ENCODE peak calls at places on chromosomes 3 and 15, in seven cellular contexts. One of them, this sample, is unnamed.

GRCh38 chr3:141862279-141862816 is 14.1 kb upstream of the ATP1B3 start:
- DNase-seq in CD4-positive, alpha-beta T cell: no peak
- DNase-seq in right cardiac atrium: no peak
- DNase-seq in stimulated activated naive B cell treated with anti-CD40 and anti-IgM and Interleukin-4, amounts not matched to agents 10 μg/mL and 1 μg/mL and 100 μg/mL, for 72 hours: no peak
- DNase-seq in T-helper 9 cell: no peak
- DNase-seq in psoas muscle: no peak
- DNase-seq in NCI-H748 treated with DMSO at 0.1 percent for 48 hours: no peak
- DNase-seq in this sample: no peak

GRCh38 chr3:113697192-113698090 is 999 bp upstream of the USF3 start:
- DNase-seq in CD4-positive, alpha-beta T cell: peak
- DNase-seq in right cardiac atrium: peak
- DNase-seq in stimulated activated naive B cell treated with anti-CD40 and anti-IgM and Interleukin-4, amounts not matched to agents 10 μg/mL and 1 μg/mL and 100 μg/mL, for 72 hours: no peak
- DNase-seq in T-helper 9 cell: no peak
- DNase-seq in psoas muscle: no peak
- DNase-seq in NCI-H748 treated with DMSO at 0.1 percent for 48 hours: no peak
- DNase-seq in this sample: peak

GRCh38 chr3:130849111-130849552 is 44.8 kb upstream of the ATP2C1 start:
- DNase-seq in CD4-positive, alpha-beta T cell: no peak
- DNase-seq in right cardiac atrium: no peak
- DNase-seq in stimulated activated naive B cell treated with anti-CD40 and anti-IgM and Interleukin-4, amounts not matched to agents 10 μg/mL and 1 μg/mL and 100 μg/mL, for 72 hours: no peak
- DNase-seq in T-helper 9 cell: no peak
- DNase-seq in psoas muscle: peak
- DNase-seq in NCI-H748 treated with DMSO at 0.1 percent for 48 hours: peak
- DNase-seq in this sample: peak

GRCh38 chr15:43881944-43882343 is 55.1 kb downstream of the WDR76 start:
- DNase-seq in CD4-positive, alpha-beta T cell: no peak
- DNase-seq in right cardiac atrium: no peak
- DNase-seq in stimulated activated naive B cell treated with anti-CD40 and anti-IgM and Interleukin-4, amounts not matched to agents 10 μg/mL and 1 μg/mL and 100 μg/mL, for 72 hours: no peak
- DNase-seq in T-helper 9 cell: no peak
- DNase-seq in psoas muscle: no peak
- DNase-seq in NCI-H748 treated with DMSO at 0.1 percent for 48 hours: no peak
- DNase-seq in this sample: peak

GRCh38 chr15:76058714-76059319 is 968 bp upstream of the TMEM266 start:
- DNase-seq in CD4-positive, alpha-beta T cell: no peak
- DNase-seq in right cardiac atrium: no peak
- DNase-seq in stimulated activated naive B cell treated with anti-CD40 and anti-IgM and Interleukin-4, amounts not matched to agents 10 μg/mL and 1 μg/mL and 100 μg/mL, for 72 hours: peak
- DNase-seq in T-helper 9 cell: no peak
- DNase-seq in psoas muscle: no peak
- DNase-seq in NCI-H748 treated with DMSO at 0.1 percent for 48 hours: peak
- DNase-seq in this sample: peak

GRCh38 chr3:156291269-156292123 is 171.1 kb downstream of the KCNAB1 start:
- DNase-seq in CD4-positive, alpha-beta T cell: no peak
- DNase-seq in right cardiac atrium: peak
- DNase-seq in stimulated activated naive B cell treated with anti-CD40 and anti-IgM and Interleukin-4, amounts not matched to agents 10 μg/mL and 1 μg/mL and 100 μg/mL, for 72 hours: no peak
- DNase-seq in T-helper 9 cell: no peak
- DNase-seq in psoas muscle: peak
- DNase-seq in NCI-H748 treated with DMSO at 0.1 percent for 48 hours: no peak
- DNase-seq in this sample: peak

GRCh38 chr3:190541560-190541959 is 27.7 kb downstream of the IL1RAP start:
- DNase-seq in CD4-positive, alpha-beta T cell: no peak
- DNase-seq in right cardiac atrium: no peak
- DNase-seq in stimulated activated naive B cell treated with anti-CD40 and anti-IgM and Interleukin-4, amounts not matched to agents 10 μg/mL and 1 μg/mL and 100 μg/mL, for 72 hours: no peak
- DNase-seq in T-helper 9 cell: no peak
- DNase-seq in psoas muscle: no peak
- DNase-seq in NCI-H748 treated with DMSO at 0.1 percent for 48 hours: no peak
- DNase-seq in this sample: no peak

GRCh38 chr3:176872771-176873209 is 324.5 kb downstream of the TBL1XR1 start:
- DNase-seq in CD4-positive, alpha-beta T cell: peak
- DNase-seq in right cardiac atrium: no peak
- DNase-seq in stimulated activated naive B cell treated with anti-CD40 and anti-IgM and Interleukin-4, amounts not matched to agents 10 μg/mL and 1 μg/mL and 100 μg/mL, for 72 hours: peak
- DNase-seq in T-helper 9 cell: peak
- DNase-seq in psoas muscle: no peak
- DNase-seq in NCI-H748 treated with DMSO at 0.1 percent for 48 hours: peak
- DNase-seq in this sample: peak

GRCh38 chr3:25592510-25592968 is 72.2 kb downstream of the TOP2B start:
- DNase-seq in CD4-positive, alpha-beta T cell: no peak
- DNase-seq in right cardiac atrium: peak
- DNase-seq in stimulated activated naive B cell treated with anti-CD40 and anti-IgM and Interleukin-4, amounts not matched to agents 10 μg/mL and 1 μg/mL and 100 μg/mL, for 72 hours: no peak
- DNase-seq in T-helper 9 cell: no peak
- DNase-seq in psoas muscle: peak
- DNase-seq in NCI-H748 treated with DMSO at 0.1 percent for 48 hours: no peak
- DNase-seq in this sample: peak

GRCh38 chr15:94205366-94205765 is 26.0 kb upstream of the MCTP2 start:
- DNase-seq in CD4-positive, alpha-beta T cell: no peak
- DNase-seq in right cardiac atrium: no peak
- DNase-seq in stimulated activated naive B cell treated with anti-CD40 and anti-IgM and Interleukin-4, amounts not matched to agents 10 μg/mL and 1 μg/mL and 100 μg/mL, for 72 hours: no peak
- DNase-seq in T-helper 9 cell: no peak
- DNase-seq in psoas muscle: no peak
- DNase-seq in NCI-H748 treated with DMSO at 0.1 percent for 48 hours: no peak
- DNase-seq in this sample: no peak

GRCh38 chr3:161274691-161275298 is 53.7 kb downstream of the NMD3 start:
- DNase-seq in CD4-positive, alpha-beta T cell: no peak
- DNase-seq in right cardiac atrium: no peak
- DNase-seq in stimulated activated naive B cell treated with anti-CD40 and anti-IgM and Interleukin-4, amounts not matched to agents 10 μg/mL and 1 μg/mL and 100 μg/mL, for 72 hours: peak
- DNase-seq in T-helper 9 cell: no peak
- DNase-seq in psoas muscle: no peak
- DNase-seq in NCI-H748 treated with DMSO at 0.1 percent for 48 hours: peak
- DNase-seq in this sample: peak

GRCh38 chr3:23776352-23776891 is 29.3 kb upstream of the UBE2E1 start:
- DNase-seq in CD4-positive, alpha-beta T cell: no peak
- DNase-seq in right cardiac atrium: no peak
- DNase-seq in stimulated activated naive B cell treated with anti-CD40 and anti-IgM and Interleukin-4, amounts not matched to agents 10 μg/mL and 1 μg/mL and 100 μg/mL, for 72 hours: no peak
- DNase-seq in T-helper 9 cell: no peak
- DNase-seq in psoas muscle: peak
- DNase-seq in NCI-H748 treated with DMSO at 0.1 percent for 48 hours: no peak
- DNase-seq in this sample: no peak

GRCh38 chr15:52011711-52012144 is 7.3 kb upstream of the MAPK6 start:
- DNase-seq in CD4-positive, alpha-beta T cell: no peak
- DNase-seq in right cardiac atrium: no peak
- DNase-seq in stimulated activated naive B cell treated with anti-CD40 and anti-IgM and Interleukin-4, amounts not matched to agents 10 μg/mL and 1 μg/mL and 100 μg/mL, for 72 hours: no peak
- DNase-seq in T-helper 9 cell: no peak
- DNase-seq in psoas muscle: no peak
- DNase-seq in NCI-H748 treated with DMSO at 0.1 percent for 48 hours: peak
- DNase-seq in this sample: peak

GRCh38 chr3:190366145-190366544 is 21.8 kb upstream of the CLDN16 start:
- DNase-seq in CD4-positive, alpha-beta T cell: no peak
- DNase-seq in right cardiac atrium: no peak
- DNase-seq in stimulated activated naive B cell treated with anti-CD40 and anti-IgM and Interleukin-4, amounts not matched to agents 10 μg/mL and 1 μg/mL and 100 μg/mL, for 72 hours: no peak
- DNase-seq in T-helper 9 cell: no peak
- DNase-seq in psoas muscle: no peak
- DNase-seq in NCI-H748 treated with DMSO at 0.1 percent for 48 hours: no peak
- DNase-seq in this sample: no peak

GRCh38 chr3:163838769-163839168 is 1239.5 kb downstream of the SI start:
- DNase-seq in CD4-positive, alpha-beta T cell: no peak
- DNase-seq in right cardiac atrium: no peak
- DNase-seq in stimulated activated naive B cell treated with anti-CD40 and anti-IgM and Interleukin-4, amounts not matched to agents 10 μg/mL and 1 μg/mL and 100 μg/mL, for 72 hours: no peak
- DNase-seq in T-helper 9 cell: no peak
- DNase-seq in psoas muscle: no peak
- DNase-seq in NCI-H748 treated with DMSO at 0.1 percent for 48 hours: no peak
- DNase-seq in this sample: peak

GRCh38 chr3:17840651-17841050 is 98.2 kb upstream of the TBC1D5 start:
- DNase-seq in CD4-positive, alpha-beta T cell: no peak
- DNase-seq in right cardiac atrium: no peak
- DNase-seq in stimulated activated naive B cell treated with anti-CD40 and anti-IgM and Interleukin-4, amounts not matched to agents 10 μg/mL and 1 μg/mL and 100 μg/mL, for 72 hours: no peak
- DNase-seq in T-helper 9 cell: no peak
- DNase-seq in psoas muscle: no peak
- DNase-seq in NCI-H748 treated with DMSO at 0.1 percent for 48 hours: no peak
- DNase-seq in this sample: no peak

GRCh38 chr3:159128628-159129027 is 326.8 kb downstream of the MFSD1 start:
- DNase-seq in CD4-positive, alpha-beta T cell: no peak
- DNase-seq in right cardiac atrium: no peak
- DNase-seq in stimulated activated naive B cell treated with anti-CD40 and anti-IgM and Interleukin-4, amounts not matched to agents 10 μg/mL and 1 μg/mL and 100 μg/mL, for 72 hours: no peak
- DNase-seq in T-helper 9 cell: no peak
- DNase-seq in psoas muscle: no peak
- DNase-seq in NCI-H748 treated with DMSO at 0.1 percent for 48 hours: no peak
- DNase-seq in this sample: no peak

GRCh38 chr15:36878745-36879262 is 221.5 kb downstream of the MEIS2 start:
- DNase-seq in CD4-positive, alpha-beta T cell: no peak
- DNase-seq in right cardiac atrium: no peak
- DNase-seq in stimulated activated naive B cell treated with anti-CD40 and anti-IgM and Interleukin-4, amounts not matched to agents 10 μg/mL and 1 μg/mL and 100 μg/mL, for 72 hours: no peak
- DNase-seq in T-helper 9 cell: no peak
- DNase-seq in psoas muscle: no peak
- DNase-seq in NCI-H748 treated with DMSO at 0.1 percent for 48 hours: no peak
- DNase-seq in this sample: no peak

GRCh38 chr15:99149366-99149765 is 44.5 kb downstream of the SYNM start:
- DNase-seq in CD4-positive, alpha-beta T cell: no peak
- DNase-seq in right cardiac atrium: no peak
- DNase-seq in stimulated activated naive B cell treated with anti-CD40 and anti-IgM and Interleukin-4, amounts not matched to agents 10 μg/mL and 1 μg/mL and 100 μg/mL, for 72 hours: no peak
- DNase-seq in T-helper 9 cell: no peak
- DNase-seq in psoas muscle: no peak
- DNase-seq in NCI-H748 treated with DMSO at 0.1 percent for 48 hours: no peak
- DNase-seq in this sample: no peak

GRCh38 chr3:182920515-182921084 is 59.7 kb downstream of the DCUN1D1 start:
- DNase-seq in CD4-positive, alpha-beta T cell: no peak
- DNase-seq in right cardiac atrium: no peak
- DNase-seq in stimulated activated naive B cell treated with anti-CD40 and anti-IgM and Interleukin-4, amounts not matched to agents 10 μg/mL and 1 μg/mL and 100 μg/mL, for 72 hours: no peak
- DNase-seq in T-helper 9 cell: no peak
- DNase-seq in psoas muscle: peak
- DNase-seq in NCI-H748 treated with DMSO at 0.1 percent for 48 hours: no peak
- DNase-seq in this sample: no peak

GRCh38 chr3:11826628-11827265 is 19.9 kb downstream of the TAMM41 start:
- DNase-seq in CD4-positive, alpha-beta T cell: no peak
- DNase-seq in right cardiac atrium: no peak
- DNase-seq in stimulated activated naive B cell treated with anti-CD40 and anti-IgM and Interleukin-4, amounts not matched to agents 10 μg/mL and 1 μg/mL and 100 μg/mL, for 72 hours: no peak
- DNase-seq in T-helper 9 cell: no peak
- DNase-seq in psoas muscle: no peak
- DNase-seq in NCI-H748 treated with DMSO at 0.1 percent for 48 hours: no peak
- DNase-seq in this sample: no peak

GRCh38 chr3:197331131-197331530 is 32.7 kb upstream of the DLG1 start:
- DNase-seq in CD4-positive, alpha-beta T cell: no peak
- DNase-seq in right cardiac atrium: no peak
- DNase-seq in stimulated activated naive B cell treated with anti-CD40 and anti-IgM and Interleukin-4, amounts not matched to agents 10 μg/mL and 1 μg/mL and 100 μg/mL, for 72 hours: no peak
- DNase-seq in T-helper 9 cell: no peak
- DNase-seq in psoas muscle: no peak
- DNase-seq in NCI-H748 treated with DMSO at 0.1 percent for 48 hours: no peak
- DNase-seq in this sample: peak